ENCODE peak calls at places on chromosomes 11 and 22, in five cellular contexts. P, N, Q, O and V are unnamed samples.

GRCh38 chr11:6576471-6577373 is 26.7 kb downstream of the RRP8 start:
- DNase-seq in P (no peak), N (no peak), Q (no peak), O (peak), V (no peak)

GRCh38 chr11:45104006-45104789 is 42.2 kb upstream of the PRDM11 start:
- DNase-seq in P (no peak), N (no peak), Q (no peak), O (no peak), V (no peak)

GRCh38 chr11:12220305-12220704 is 109.9 kb downstream of the MICAL2 start:
- DNase-seq in P (no peak), N (no peak), Q (no peak), O (no peak), V (peak)

GRCh38 chr11:65663634-65664200 is 1.0 kb upstream of the RELA start:
- DNase-seq in P (peak), N (peak), Q (peak), O (peak), V (peak)

GRCh38 chr22:19109198-19110063 is 12.8 kb downstream of the DGCR2 start:
- DNase-seq in P (no peak), N (peak), Q (peak), O (peak), V (peak)

GRCh38 chr11:132716037-132716436 is 816.3 kb downstream of the OPCML start:
- DNase-seq in P (no peak), N (no peak), Q (no peak), O (no peak), V (no peak)

GRCh38 chr11:58058276-58059010 is 27.7 kb downstream of the OR6Q1 start:
- DNase-seq in P (no peak), N (no peak), Q (no peak), O (no peak), V (no peak)

GRCh38 chr11:35006389-35007128 is 90.1 kb downstream of the PDHX start:
- DNase-seq in P (no peak), N (peak), Q (peak), O (no peak), V (no peak)

GRCh38 chr11:390175-390574 is 3.8 kb upstream of the PKP3 start:
- DNase-seq in P (no peak), N (no peak), Q (no peak), O (no peak), V (no peak)

GRCh38 chr11:116233581-116233980 is 539.2 kb downstream of the BUD13 start:
- DNase-seq in P (no peak), N (no peak), Q (no peak), O (no peak), V (peak)

GRCh38 chr11:15141381-15141780 is 26.7 kb downstream of the INSC start:
- DNase-seq in P (no peak), N (no peak), Q (no peak), O (no peak), V (no peak)

GRCh38 chr22:24003887-24004286 is 1.4 kb downstream of the GSTT4 start:
- DNase-seq in P (no peak), N (no peak), Q (no peak), O (no peak), V (no peak)

GRCh38 chr11:66015936-66016792 is 4.4 kb downstream of the CST6 start:
- DNase-seq in P (no peak), N (no peak), Q (no peak), O (no peak), V (no peak)

GRCh38 chr11:116731097-116731761 is 41.6 kb downstream of the BUD13 start:
- DNase-seq in P (no peak), N (no peak), Q (no peak), O (no peak), V (peak)

GRCh38 chr22:47050601-47051051 is 288.2 kb downstream of the TBC1D22A start:
- DNase-seq in P (no peak), N (no peak), Q (no peak), O (no peak), V (no peak)

GRCh38 chr11:66978717-66979116 is 3.6 kb downstream of the C11orf86 start:
- DNase-seq in P (no peak), N (no peak), Q (no peak), O (no peak), V (no peak)

GRCh38 chr11:46675288-46675851 is 25.0 kb downstream of the ARHGAP1 start:
- DNase-seq in P (no peak), N (no peak), Q (no peak), O (no peak), V (no peak)

GRCh38 chr11:86288776-86289507 is 13.1 kb upstream of the HIKESHI start:
- DNase-seq in P (no peak), N (no peak), Q (no peak), O (no peak), V (no peak)